ENCODE peak calls at places on chromosomes 7 and 10, in seven cellular contexts. One of them, this sample, is unnamed.

GRCh38 chr10:114874827-114875541 is 53.4 kb downstream of the FHIP2A start:
- DNase-seq in activated CD8-positive, alpha-beta memory T cell treated with anti-CD3 and anti-CD28 coated beads for 24 hours: no peak
- DNase-seq in nephron progenitor cell: peak
- DNase-seq in LoVo: no peak
- DNase-seq in A172: no peak
- DNase-seq in CD4-positive, alpha-beta T cell: no peak
- DNase-seq in Panc1: no peak
- DNase-seq in this sample: peak

GRCh38 chr10:43404675-43405221 is 4.2 kb downstream of the HNRNPF start:
- DNase-seq in Panc1: no peak
- DNase-seq in activated CD8-positive, alpha-beta memory T cell treated with anti-CD3 and anti-CD28 coated beads for 24 hours: no peak
- DNase-seq in CD4-positive, alpha-beta T cell: no peak
- DNase-seq in LoVo: no peak
- DNase-seq in A172: no peak
- DNase-seq in nephron progenitor cell: no peak
- DNase-seq in this sample: no peak

GRCh38 chr10:75652136-75652535 is 220.7 kb downstream of the LRMDA start:
- DNase-seq in Panc1: no peak
- DNase-seq in LoVo: no peak
- DNase-seq in A172: no peak
- DNase-seq in nephron progenitor cell: no peak
- DNase-seq in activated CD8-positive, alpha-beta memory T cell treated with anti-CD3 and anti-CD28 coated beads for 24 hours: no peak
- DNase-seq in CD4-positive, alpha-beta T cell: no peak
- DNase-seq in this sample: no peak

GRCh38 chr7:4267326-4268039 is 414.6 kb upstream of the FOXK1 start:
- DNase-seq in activated CD8-positive, alpha-beta memory T cell treated with anti-CD3 and anti-CD28 coated beads for 24 hours: peak
- DNase-seq in LoVo: no peak
- DNase-seq in Panc1: no peak
- DNase-seq in A172: no peak
- DNase-seq in nephron progenitor cell: no peak
- DNase-seq in CD4-positive, alpha-beta T cell: no peak
- DNase-seq in this sample: no peak

GRCh38 chr7:36760856-36761762 is 36.8 kb upstream of the AOAH start:
- DNase-seq in A172: no peak
- DNase-seq in LoVo: peak
- DNase-seq in CD4-positive, alpha-beta T cell: no peak
- DNase-seq in Panc1: no peak
- DNase-seq in nephron progenitor cell: no peak
- DNase-seq in activated CD8-positive, alpha-beta memory T cell treated with anti-CD3 and anti-CD28 coated beads for 24 hours: no peak
- DNase-seq in this sample: no peak

GRCh38 chr7:28688651-28689050 is 269.5 kb downstream of the TRIL start:
- DNase-seq in LoVo: no peak
- DNase-seq in A172: peak
- DNase-seq in activated CD8-positive, alpha-beta memory T cell treated with anti-CD3 and anti-CD28 coated beads for 24 hours: no peak
- DNase-seq in CD4-positive, alpha-beta T cell: no peak
- DNase-seq in nephron progenitor cell: no peak
- DNase-seq in Panc1: no peak
- DNase-seq in this sample: no peak

GRCh38 chr10:32028710-32029109 is 27.5 kb downstream of the KIF5B start:
- DNase-seq in nephron progenitor cell: no peak
- DNase-seq in LoVo: no peak
- DNase-seq in Panc1: no peak
- DNase-seq in activated CD8-positive, alpha-beta memory T cell treated with anti-CD3 and anti-CD28 coated beads for 24 hours: no peak
- DNase-seq in A172: no peak
- DNase-seq in CD4-positive, alpha-beta T cell: no peak
- DNase-seq in this sample: no peak

GRCh38 chr10:3500408-3500856 is 284.6 kb downstream of the KLF6 start:
- DNase-seq in CD4-positive, alpha-beta T cell: no peak
- DNase-seq in LoVo: no peak
- DNase-seq in activated CD8-positive, alpha-beta memory T cell treated with anti-CD3 and anti-CD28 coated beads for 24 hours: no peak
- DNase-seq in Panc1: no peak
- DNase-seq in nephron progenitor cell: peak
- DNase-seq in A172: no peak
- DNase-seq in this sample: peak

GRCh38 chr7:44637788-44638594 is 31.6 kb downstream of the OGDH start:
- DNase-seq in activated CD8-positive, alpha-beta memory T cell treated with anti-CD3 and anti-CD28 coated beads for 24 hours: peak
- DNase-seq in Panc1: peak
- DNase-seq in CD4-positive, alpha-beta T cell: peak
- DNase-seq in A172: peak
- DNase-seq in LoVo: peak
- DNase-seq in nephron progenitor cell: no peak
- DNase-seq in this sample: no peak

GRCh38 chr10:48765527-48765926 is 80.9 kb downstream of the WDFY4 start:
- DNase-seq in CD4-positive, alpha-beta T cell: no peak
- DNase-seq in nephron progenitor cell: no peak
- DNase-seq in activated CD8-positive, alpha-beta memory T cell treated with anti-CD3 and anti-CD28 coated beads for 24 hours: no peak
- DNase-seq in Panc1: no peak
- DNase-seq in LoVo: no peak
- DNase-seq in A172: no peak
- DNase-seq in this sample: no peak

GRCh38 chr7:14900051-14900450 is 2.5 kb downstream of the DGKB start:
- DNase-seq in nephron progenitor cell: no peak
- DNase-seq in CD4-positive, alpha-beta T cell: no peak
- DNase-seq in LoVo: no peak
- DNase-seq in activated CD8-positive, alpha-beta memory T cell treated with anti-CD3 and anti-CD28 coated beads for 24 hours: no peak
- DNase-seq in Panc1: no peak
- DNase-seq in A172: no peak
- DNase-seq in this sample: no peak

GRCh38 chr7:151157645-151158329 is 9.7 kb downstream of the GBX1 start:
- DNase-seq in Panc1: no peak
- DNase-seq in activated CD8-positive, alpha-beta memory T cell treated with anti-CD3 and anti-CD28 coated beads for 24 hours: no peak
- DNase-seq in A172: peak
- DNase-seq in CD4-positive, alpha-beta T cell: no peak
- DNase-seq in LoVo: peak
- DNase-seq in nephron progenitor cell: no peak
- DNase-seq in this sample: no peak

GRCh38 chr10:118758449-118758848 is 3.7 kb upstream of the CACUL1 start:
- DNase-seq in Panc1: no peak
- DNase-seq in LoVo: no peak
- DNase-seq in nephron progenitor cell: no peak
- DNase-seq in CD4-positive, alpha-beta T cell: no peak
- DNase-seq in activated CD8-positive, alpha-beta memory T cell treated with anti-CD3 and anti-CD28 coated beads for 24 hours: no peak
- DNase-seq in A172: no peak
- DNase-seq in this sample: no peak